ENCODE peak calls at places on chromosomes 16 and 17, in five cellular contexts. One of them, this sample, is unnamed.

GRCh38 chr17:74972107-74972972 is at the start of gene HID1:
- DNase-seq in NCI-H1417: peak
- DNase-seq in fibroblast of gingiva: no peak
- DNase-seq in activated T-cell treated with anti-CD3 and anti-CD28 coated beads for 1 hour: peak
- DNase-seq in mesendoderm: peak
- DNase-seq in this sample: no peak

GRCh38 chr17:81008140-81008539 is 16.5 kb downstream of the CHMP6 start:
- DNase-seq in NCI-H1417: no peak
- DNase-seq in fibroblast of gingiva: no peak
- DNase-seq in activated T-cell treated with anti-CD3 and anti-CD28 coated beads for 1 hour: no peak
- DNase-seq in mesendoderm: peak
- DNase-seq in this sample: no peak

GRCh38 chr17:21036361-21036881 is 6.4 kb downstream of the USP22 start:
- DNase-seq in NCI-H1417: no peak
- DNase-seq in fibroblast of gingiva: no peak
- DNase-seq in activated T-cell treated with anti-CD3 and anti-CD28 coated beads for 1 hour: no peak
- DNase-seq in mesendoderm: no peak
- DNase-seq in this sample: no peak

GRCh38 chr16:20760346-20760745 is 3.5 kb upstream of the ACSM3 start:
- DNase-seq in NCI-H1417: no peak
- DNase-seq in fibroblast of gingiva: no peak
- DNase-seq in activated T-cell treated with anti-CD3 and anti-CD28 coated beads for 1 hour: no peak
- DNase-seq in mesendoderm: no peak
- DNase-seq in this sample: no peak

GRCh38 chr17:45131616-45132301 is 556 bp downstream of the PLCD3 start:
- DNase-seq in NCI-H1417: no peak
- DNase-seq in fibroblast of gingiva: no peak
- DNase-seq in activated T-cell treated with anti-CD3 and anti-CD28 coated beads for 1 hour: peak
- DNase-seq in mesendoderm: peak
- DNase-seq in this sample: no peak

GRCh38 chr17:49914096-49914490 is 54.9 kb upstream of the DLX4 start:
- DNase-seq in NCI-H1417: peak
- DNase-seq in fibroblast of gingiva: no peak
- DNase-seq in activated T-cell treated with anti-CD3 and anti-CD28 coated beads for 1 hour: no peak
- DNase-seq in mesendoderm: no peak
- DNase-seq in this sample: no peak

GRCh38 chr17:73196500-73196899 is 3.6 kb downstream of the COG1 start:
- DNase-seq in NCI-H1417: peak
- DNase-seq in fibroblast of gingiva: peak
- DNase-seq in activated T-cell treated with anti-CD3 and anti-CD28 coated beads for 1 hour: no peak
- DNase-seq in mesendoderm: peak
- DNase-seq in this sample: no peak

GRCh38 chr17:78356163-78356713 is 3.6 kb downstream of the SOCS3 start:
- DNase-seq in NCI-H1417: no peak
- DNase-seq in fibroblast of gingiva: peak
- DNase-seq in activated T-cell treated with anti-CD3 and anti-CD28 coated beads for 1 hour: peak
- DNase-seq in mesendoderm: peak
- DNase-seq in this sample: no peak

GRCh38 chr17:1312261-1312870 is 32.9 kb downstream of the TRARG1 start:
- DNase-seq in NCI-H1417: peak
- DNase-seq in fibroblast of gingiva: no peak
- DNase-seq in activated T-cell treated with anti-CD3 and anti-CD28 coated beads for 1 hour: no peak
- DNase-seq in mesendoderm: peak
- DNase-seq in this sample: no peak

GRCh38 chr17:66448008-66448644 is 145.7 kb downstream of the PRKCA start:
- DNase-seq in NCI-H1417: no peak
- DNase-seq in fibroblast of gingiva: no peak
- DNase-seq in activated T-cell treated with anti-CD3 and anti-CD28 coated beads for 1 hour: no peak
- DNase-seq in mesendoderm: no peak
- DNase-seq in this sample: no peak

GRCh38 chr17:8153550-8153956 is 1.3 kb upstream of the PER1 start:
- DNase-seq in NCI-H1417: no peak
- DNase-seq in fibroblast of gingiva: peak
- DNase-seq in activated T-cell treated with anti-CD3 and anti-CD28 coated beads for 1 hour: no peak
- DNase-seq in mesendoderm: peak
- DNase-seq in this sample: peak

GRCh38 chr17:77432791-77433190 is 292.0 kb downstream of the SEC14L1 start:
- DNase-seq in NCI-H1417: no peak
- DNase-seq in fibroblast of gingiva: no peak
- DNase-seq in activated T-cell treated with anti-CD3 and anti-CD28 coated beads for 1 hour: no peak
- DNase-seq in mesendoderm: peak
- DNase-seq in this sample: no peak

GRCh38 chr17:34220776-34221390 is 34.2 kb upstream of the CCL2 start:
- DNase-seq in NCI-H1417: no peak
- DNase-seq in fibroblast of gingiva: no peak
- DNase-seq in activated T-cell treated with anti-CD3 and anti-CD28 coated beads for 1 hour: no peak
- DNase-seq in mesendoderm: no peak
- DNase-seq in this sample: no peak

GRCh38 chr17:79008666-79009387 is 737 bp downstream of the CANT1 start:
- DNase-seq in NCI-H1417: no peak
- DNase-seq in fibroblast of gingiva: no peak
- DNase-seq in activated T-cell treated with anti-CD3 and anti-CD28 coated beads for 1 hour: no peak
- DNase-seq in mesendoderm: no peak
- DNase-seq in this sample: no peak

GRCh38 chr17:80485846-80486245 is 9.4 kb upstream of the NPTX1 start:
- DNase-seq in NCI-H1417: peak
- DNase-seq in fibroblast of gingiva: no peak
- DNase-seq in activated T-cell treated with anti-CD3 and anti-CD28 coated beads for 1 hour: no peak
- DNase-seq in mesendoderm: no peak
- DNase-seq in this sample: no peak

GRCh38 chr17:230371-230770 is 48.9 kb upstream of the DOC2B start:
- DNase-seq in NCI-H1417: no peak
- DNase-seq in fibroblast of gingiva: no peak
- DNase-seq in activated T-cell treated with anti-CD3 and anti-CD28 coated beads for 1 hour: no peak
- DNase-seq in mesendoderm: no peak
- DNase-seq in this sample: no peak

GRCh38 chr17:38875477-38876080 is 5.7 kb downstream of the LASP1 start:
- DNase-seq in NCI-H1417: no peak
- DNase-seq in fibroblast of gingiva: no peak
- DNase-seq in activated T-cell treated with anti-CD3 and anti-CD28 coated beads for 1 hour: no peak
- DNase-seq in mesendoderm: peak
- DNase-seq in this sample: no peak

GRCh38 chr17:34082404-34082803 is 172.7 kb upstream of the CCL2 start:
- DNase-seq in NCI-H1417: no peak
- DNase-seq in fibroblast of gingiva: no peak
- DNase-seq in activated T-cell treated with anti-CD3 and anti-CD28 coated beads for 1 hour: no peak
- DNase-seq in mesendoderm: no peak
- DNase-seq in this sample: no peak

GRCh38 chr17:45019177-45019711 is 32.2 kb downstream of the DCAKD start:
- DNase-seq in NCI-H1417: peak
- DNase-seq in fibroblast of gingiva: peak
- DNase-seq in activated T-cell treated with anti-CD3 and anti-CD28 coated beads for 1 hour: peak
- DNase-seq in mesendoderm: no peak
- DNase-seq in this sample: no peak

GRCh38 chr16:85387731-85388295 is 225.3 kb upstream of the GSE1 start:
- DNase-seq in NCI-H1417: no peak
- DNase-seq in fibroblast of gingiva: no peak
- DNase-seq in activated T-cell treated with anti-CD3 and anti-CD28 coated beads for 1 hour: no peak
- DNase-seq in mesendoderm: no peak
- DNase-seq in this sample: no peak

GRCh38 chr17:4645642-4646041 is 4.2 kb upstream of the ALOX15 start:
- DNase-seq in NCI-H1417: no peak
- DNase-seq in fibroblast of gingiva: no peak
- DNase-seq in activated T-cell treated with anti-CD3 and anti-CD28 coated beads for 1 hour: no peak
- DNase-seq in mesendoderm: no peak
- DNase-seq in this sample: no peak

This sample was measured in GM04503.